ENCODE peak calls at places on chromosomes 12 and 14, in seven cellular contexts. One of them, this sample, is unnamed.

GRCh38 chr12:76018111-76018510 is 13.5 kb downstream of the PHLDA1 start:
- DNase-seq in HuH-7: no peak
- DNase-seq in stimulated activated CD8-positive, alpha-beta memory T cell treated with anti-CD3 and anti-CD28 coated beads, Interleukin-15, amount 100 ng/mL, for 24 hours: no peak
- DNase-seq in GM04504: no peak
- DNase-seq in smooth muscle cell of the brain vasculature: no peak
- DNase-seq in effector memory CD4-positive, alpha-beta T cell: no peak
- DNase-seq in AML-193: no peak
- DNase-seq in this sample: no peak

GRCh38 chr12:112716099-112717093 is 75.2 kb upstream of the RPH3A start:
- DNase-seq in HuH-7: peak
- DNase-seq in smooth muscle cell of the brain vasculature: no peak
- DNase-seq in stimulated activated CD8-positive, alpha-beta memory T cell treated with anti-CD3 and anti-CD28 coated beads, Interleukin-15, amount 100 ng/mL, for 24 hours: no peak
- DNase-seq in effector memory CD4-positive, alpha-beta T cell: no peak
- DNase-seq in GM04504: no peak
- DNase-seq in AML-193: no peak
- DNase-seq in this sample: no peak

GRCh38 chr14:31326111-31326510 is 94.2 kb downstream of the HEATR5A start:
- DNase-seq in HuH-7: no peak
- DNase-seq in stimulated activated CD8-positive, alpha-beta memory T cell treated with anti-CD3 and anti-CD28 coated beads, Interleukin-15, amount 100 ng/mL, for 24 hours: no peak
- DNase-seq in GM04504: no peak
- DNase-seq in effector memory CD4-positive, alpha-beta T cell: no peak
- DNase-seq in AML-193: peak
- DNase-seq in smooth muscle cell of the brain vasculature: peak
- DNase-seq in this sample: no peak

GRCh38 chr12:31362115-31362758 is 36.3 kb upstream of the SINHCAF start:
- DNase-seq in smooth muscle cell of the brain vasculature: no peak
- DNase-seq in AML-193: no peak
- DNase-seq in effector memory CD4-positive, alpha-beta T cell: no peak
- DNase-seq in stimulated activated CD8-positive, alpha-beta memory T cell treated with anti-CD3 and anti-CD28 coated beads, Interleukin-15, amount 100 ng/mL, for 24 hours: no peak
- DNase-seq in HuH-7: no peak
- DNase-seq in GM04504: no peak
- DNase-seq in this sample: no peak

GRCh38 chr14:85288041-85288440 is 241.9 kb upstream of the FLRT2 start:
- DNase-seq in GM04504: no peak
- DNase-seq in smooth muscle cell of the brain vasculature: no peak
- DNase-seq in HuH-7: no peak
- DNase-seq in AML-193: no peak
- DNase-seq in stimulated activated CD8-positive, alpha-beta memory T cell treated with anti-CD3 and anti-CD28 coated beads, Interleukin-15, amount 100 ng/mL, for 24 hours: no peak
- DNase-seq in effector memory CD4-positive, alpha-beta T cell: no peak
- DNase-seq in this sample: no peak

GRCh38 chr12:32365473-32366064 is 33.8 kb upstream of the FGD4 start:
- DNase-seq in smooth muscle cell of the brain vasculature: peak
- DNase-seq in GM04504: peak
- DNase-seq in AML-193: peak
- DNase-seq in stimulated activated CD8-positive, alpha-beta memory T cell treated with anti-CD3 and anti-CD28 coated beads, Interleukin-15, amount 100 ng/mL, for 24 hours: no peak
- DNase-seq in HuH-7: peak
- DNase-seq in effector memory CD4-positive, alpha-beta T cell: peak
- DNase-seq in this sample: peak

GRCh38 chr14:104665092-104665662 is 24.2 kb upstream of the INF2 start:
- DNase-seq in AML-193: no peak
- DNase-seq in stimulated activated CD8-positive, alpha-beta memory T cell treated with anti-CD3 and anti-CD28 coated beads, Interleukin-15, amount 100 ng/mL, for 24 hours: no peak
- DNase-seq in effector memory CD4-positive, alpha-beta T cell: no peak
- DNase-seq in GM04504: no peak
- DNase-seq in HuH-7: no peak
- DNase-seq in smooth muscle cell of the brain vasculature: no peak
- DNase-seq in this sample: no peak

GRCh38 chr14:103765526-103765925 is 49.9 kb downstream of the ZFYVE21 start:
- DNase-seq in stimulated activated CD8-positive, alpha-beta memory T cell treated with anti-CD3 and anti-CD28 coated beads, Interleukin-15, amount 100 ng/mL, for 24 hours: no peak
- DNase-seq in effector memory CD4-positive, alpha-beta T cell: no peak
- DNase-seq in AML-193: no peak
- DNase-seq in HuH-7: no peak
- DNase-seq in smooth muscle cell of the brain vasculature: no peak
- DNase-seq in GM04504: no peak
- DNase-seq in this sample: no peak

GRCh38 chr14:56216631-56217379 is 98.6 kb downstream of the PELI2 start:
- DNase-seq in stimulated activated CD8-positive, alpha-beta memory T cell treated with anti-CD3 and anti-CD28 coated beads, Interleukin-15, amount 100 ng/mL, for 24 hours: no peak
- DNase-seq in GM04504: no peak
- DNase-seq in smooth muscle cell of the brain vasculature: no peak
- DNase-seq in AML-193: peak
- DNase-seq in effector memory CD4-positive, alpha-beta T cell: no peak
- DNase-seq in HuH-7: no peak
- DNase-seq in this sample: no peak

GRCh38 chr14:83184531-83184930 is 1650.9 kb upstream of the SEL1L start:
- DNase-seq in GM04504: no peak
- DNase-seq in AML-193: no peak
- DNase-seq in smooth muscle cell of the brain vasculature: no peak
- DNase-seq in stimulated activated CD8-positive, alpha-beta memory T cell treated with anti-CD3 and anti-CD28 coated beads, Interleukin-15, amount 100 ng/mL, for 24 hours: no peak
- DNase-seq in HuH-7: no peak
- DNase-seq in effector memory CD4-positive, alpha-beta T cell: no peak
- DNase-seq in this sample: no peak

GRCh38 chr14:50830044-50830931 is 674 bp downstream of the NIN start:
- DNase-seq in smooth muscle cell of the brain vasculature: no peak
- DNase-seq in GM04504: no peak
- DNase-seq in effector memory CD4-positive, alpha-beta T cell: peak
- DNase-seq in stimulated activated CD8-positive, alpha-beta memory T cell treated with anti-CD3 and anti-CD28 coated beads, Interleukin-15, amount 100 ng/mL, for 24 hours: peak
- DNase-seq in HuH-7: peak
- DNase-seq in AML-193: peak
- DNase-seq in this sample: no peak

GRCh38 chr12:14567311-14568195 is at the start of gene PLBD1:
- DNase-seq in GM04504: no peak
- DNase-seq in stimulated activated CD8-positive, alpha-beta memory T cell treated with anti-CD3 and anti-CD28 coated beads, Interleukin-15, amount 100 ng/mL, for 24 hours: no peak
- DNase-seq in HuH-7: peak
- DNase-seq in smooth muscle cell of the brain vasculature: no peak
- DNase-seq in effector memory CD4-positive, alpha-beta T cell: no peak
- DNase-seq in AML-193: no peak
- DNase-seq in this sample: no peak

GRCh38 chr14:30550335-30550734 is 8.6 kb upstream of the G2E3 start:
- DNase-seq in GM04504: no peak
- DNase-seq in effector memory CD4-positive, alpha-beta T cell: no peak
- DNase-seq in AML-193: no peak
- DNase-seq in smooth muscle cell of the brain vasculature: no peak
- DNase-seq in HuH-7: no peak
- DNase-seq in stimulated activated CD8-positive, alpha-beta memory T cell treated with anti-CD3 and anti-CD28 coated beads, Interleukin-15, amount 100 ng/mL, for 24 hours: no peak
- DNase-seq in this sample: no peak

GRCh38 chr14:38290601-38291190 is 34.8 kb upstream of the CLEC14A start:
- DNase-seq in HuH-7: no peak
- DNase-seq in GM04504: peak
- DNase-seq in smooth muscle cell of the brain vasculature: peak
- DNase-seq in effector memory CD4-positive, alpha-beta T cell: no peak
- DNase-seq in stimulated activated CD8-positive, alpha-beta memory T cell treated with anti-CD3 and anti-CD28 coated beads, Interleukin-15, amount 100 ng/mL, for 24 hours: no peak
- DNase-seq in AML-193: no peak
- DNase-seq in this sample: peak

GRCh38 chr12:87369161-87369560 is 660.0 kb downstream of the C12orf50 start:
- DNase-seq in HuH-7: no peak
- DNase-seq in effector memory CD4-positive, alpha-beta T cell: no peak
- DNase-seq in smooth muscle cell of the brain vasculature: no peak
- DNase-seq in stimulated activated CD8-positive, alpha-beta memory T cell treated with anti-CD3 and anti-CD28 coated beads, Interleukin-15, amount 100 ng/mL, for 24 hours: no peak
- DNase-seq in GM04504: no peak
- DNase-seq in AML-193: no peak
- DNase-seq in this sample: no peak

GRCh38 chr12:2111816-2112215 is 59.0 kb downstream of the CACNA1C start:
- DNase-seq in HuH-7: no peak
- DNase-seq in smooth muscle cell of the brain vasculature: no peak
- DNase-seq in AML-193: no peak
- DNase-seq in effector memory CD4-positive, alpha-beta T cell: no peak
- DNase-seq in GM04504: no peak
- DNase-seq in stimulated activated CD8-positive, alpha-beta memory T cell treated with anti-CD3 and anti-CD28 coated beads, Interleukin-15, amount 100 ng/mL, for 24 hours: no peak
- DNase-seq in this sample: no peak